ENCODE peak calls at places on chromosome 13, in nine cellular contexts. I is NCI-H2081, H is C1 segment of cervical spinal cord, D is NCI-H345, E is neuronal stem cell, Z is T1000, L is AG09309, R is neural progenitor cell, O is left cardiac atrium. X is an unnamed sample.
A peak's percentile ranks its signal among the peaks of the same experiment; 100 is the strongest.

GRCh38 chr13:99155821-99156220 is 44.8 kb upstream of the UBAC2 start:
- DNase-seq in L (no peak), H (no peak), O (no peak), E (no peak), Z (no peak), R (no peak), I (no peak), D (no peak), X (no peak)

GRCh38 chr13:68358218-68358817 is 1128.2 kb upstream of the PCDH9 start:
- DNase-seq in Z (no peak), H (no peak), I (no peak), D (no peak), O (no peak), L (no peak), R (no peak), E (no peak), X (no peak)

GRCh38 chr13:89930861-89931260 is 1416.6 kb upstream of the MIR17HG start:
- DNase-seq in E (no peak), I (no peak), R (no peak), L (no peak), Z (no peak), H (no peak), O (no peak), D (no peak), X (no peak)

GRCh38 chr13:49046534-49046933 is 70.8 kb downstream of the FNDC3A start:
- DNase-seq in D (no peak), H (no peak), O (no peak), Z (no peak), I (no peak), E (no peak), L (no peak), R (no peak), X (no peak)

GRCh38 chr13:46753917-46754316 is 43.0 kb downstream of the ESD start:
- DNase-seq in D (no peak), H (no peak), L (no peak), I (no peak), R (no peak), E (no peak), O (no peak), Z (no peak), X (no peak)

GRCh38 chr13:28100149-28101121 is at the start of gene FLT3:
- DNase-seq in L (no peak), E (peak; percentile 48), R (peak; percentile 82), H (no peak), O (no peak), D (peak; percentile 29), I (no peak), Z (no peak), X (no peak)

GRCh38 chr13:76148926-76149325 is 512.8 kb downstream of the LMO7 start:
- DNase-seq in R (no peak), L (peak; percentile 71), D (no peak), H (no peak), O (no peak), E (no peak), Z (no peak), I (no peak), X (no peak)

GRCh38 chr13:97116754-97117153 is 105.4 kb upstream of the MBNL2 start:
- DNase-seq in Z (no peak), O (no peak), R (no peak), E (no peak), D (peak; percentile 57), H (no peak), L (no peak), I (no peak), X (no peak)

GRCh38 chr13:22812793-22813192 is 368.0 kb upstream of the SGCG start:
- DNase-seq in L (no peak), D (no peak), I (no peak), R (no peak), H (no peak), O (peak; percentile 43), E (no peak), Z (no peak), X (no peak)